ENCODE peak calls at places on chromosomes 16 and 17, in four cellular contexts. H is breast epithelium, G is transverse colon, W is sigmoid colon. R is an unnamed sample. For H3K9me3, the result is how much of the 10 kb centered on the place peaks cover.

GRCh38 chr16:58727028-58727781 is 6.9 kb downstream of the GOT2 start:
- DNase-seq in W (no peak), G (no peak), H (no peak), R (no peak)

GRCh38 chr17:51461578-51462004 is 201.2 kb downstream of the UTP18 start:
- DNase-seq in W (no peak), G (peak), H (no peak), R (peak)

GRCh38 chr16:3094289-3095027 is 4.6 kb downstream of the ZSCAN10 start:
- DNase-seq in G (peak), H (no peak), W (no peak), R (no peak)

GRCh38 chr16:90057738-90058173 is 19.4 kb downstream of the PRDM7 start:
- DNase-seq in H (no peak), G (no peak), W (no peak), R (no peak)

GRCh38 chr16:57801098-57801855 is 1.0 kb downstream of the KIFC3 start:
- DNase-seq in G (no peak), H (no peak), W (no peak), R (no peak)

GRCh38 chr16:79786389-79786788 is 185.9 kb upstream of the MAF start:
- DNase-seq in W (no peak), H (no peak), G (no peak), R (no peak)

GRCh38 chr17:3794890-3795757 is 5.9 kb downstream of the ITGAE start:
- DNase-seq in H (no peak), W (peak), G (no peak), R (no peak)

GRCh38 chr17:72516772-72517399 is 396.1 kb downstream of the SOX9 start:
- DNase-seq in H (no peak), W (no peak), G (no peak), R (peak)

GRCh38 chr17:14464741-14465140 is 163.9 kb downstream of the HS3ST3B1 start:
- DNase-seq in W (no peak), G (no peak), H (no peak), R (peak)

GRCh38 chr17:4446326-4447051 is 12.7 kb downstream of the SPNS3 start:
- DNase-seq in W (no peak), H (no peak), G (no peak), R (no peak)

GRCh38 chr17:55420776-55421178 is 858 bp downstream of the MMD start:
- DNase-seq in G (peak), W (peak), H (no peak), R (peak)

GRCh38 chr16:75019007-75019406 is 20.2 kb downstream of the ZNRF1 start:
- DNase-seq in W (no peak), H (no peak), G (no peak), R (no peak)

GRCh38 chr16:35731341-35732040 is 2272.1 kb downstream of the TP53TG3F start:
- DNase-seq in W (no peak), G (no peak), H (no peak), R (no peak)

GRCh38 chr16:35724551-35724950 is 2265.1 kb downstream of the TP53TG3F start:
- DNase-seq in W (no peak), G (no peak), H (no peak), R (no peak)

GRCh38 chr16:35730251-35730650 is 2270.8 kb downstream of the TP53TG3F start:
- DNase-seq in W (no peak), H (no peak), G (no peak), R (no peak)

DNA sequence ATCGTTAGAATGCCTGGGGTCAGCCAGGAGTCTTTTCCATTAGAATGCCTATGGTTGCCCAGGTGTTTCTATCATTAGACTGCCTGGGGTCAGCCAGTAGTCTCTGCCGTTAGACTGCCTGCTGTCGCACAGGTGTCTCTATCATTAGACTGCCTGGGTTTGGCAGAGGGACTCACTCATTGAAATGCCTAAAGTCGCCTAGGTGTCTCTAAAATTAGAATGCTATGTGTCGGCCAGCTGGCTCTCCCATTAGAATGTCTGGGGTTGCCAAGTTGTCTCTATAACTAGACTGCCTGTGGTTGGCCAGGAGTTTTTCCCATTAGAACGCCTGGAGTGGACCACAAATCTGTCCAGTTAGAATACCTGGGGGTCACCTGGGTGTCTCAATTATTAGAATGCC is 2266.5 kb downstream of the TP53TG3F start:
- DNase-seq in H (no peak), G (no peak), W (no peak), R (no peak)
- TF ChIP-seq CTCF in H (no peak), G (no peak), W (no peak), R (no peak)

GRCh38 chr16:35752773-35753558 is 2293.6 kb downstream of the TP53TG3F start:
- DNase-seq in H (no peak), G (no peak), W (peak), R (no peak)
- H3K9me3 ChIP-seq in H (half or more), G (under half), W (under half), R (under half)

GRCh38 chr16:30429678-30430427 is at the start of gene DCTPP1:
- DNase-seq in H (peak), W (peak), G (peak), R (peak)
- TF ChIP-seq POLR2AphosphoS5 in H (peak), W (peak), G (peak), R (peak)

GRCh38 chr16:65574311-65574966 is 452.6 kb upstream of the CDH11 start:
- DNase-seq in G (no peak), W (no peak), H (no peak), R (no peak)

GRCh38 chr16:65576631-65577030 is 454.8 kb upstream of the CDH11 start:
- DNase-seq in H (no peak), W (no peak), G (no peak), R (no peak)

GRCh38 chr16:65576139-65576538 is 454.3 kb upstream of the CDH11 start:
- DNase-seq in W (no peak), G (no peak), H (no peak), R (no peak)

GRCh38 chr16:65570261-65570660 is 448.4 kb upstream of the CDH11 start:
- DNase-seq in W (no peak), H (no peak), G (no peak), R (no peak)

GRCh38 chr16:65572156-65572555 is 450.3 kb upstream of the CDH11 start:
- DNase-seq in H (no peak), W (no peak), G (no peak), R (no peak)
- TF ChIP-seq CTCF in H (no peak), W (no peak), G (no peak), R (no peak)

R was measured in prostate gland.